ENCODE peak calls at places on chromosomes 4 and X, in eight cellular contexts. K, I, W, E, P, S, D and Q are unnamed samples.

GRCh38 chrX:45633419-45633818 is 432.7 kb upstream of the DIPK2B start:
- DNase-seq in K (no peak), I (no peak), W (no peak), E (no peak), P (no peak), S (no peak), D (no peak), Q (no peak)

GRCh38 chr4:72997409-72997808 is 72.1 kb downstream of the COX18 start:
- DNase-seq in K (no peak), I (no peak), W (no peak), E (no peak), P (no peak), S (no peak), D (no peak), Q (no peak)

GRCh38 chr4:175789632-175790031 is 22.4 kb downstream of the GPM6A start:
- DNase-seq in K (no peak), I (no peak), W (no peak), E (no peak), P (no peak), S (no peak), D (no peak), Q (no peak)

GRCh38 chr4:113397114-113397701 is 347.8 kb downstream of the ANK2 start:
- DNase-seq in K (no peak), I (no peak), W (no peak), E (no peak), P (no peak), S (no peak), D (no peak), Q (no peak)

GRCh38 chr4:87559090-87559837 is 30.1 kb upstream of the SPARCL1 start:
- DNase-seq in K (no peak), I (peak; percentile 49), W (peak; percentile 59), E (peak; percentile 17), P (no peak), S (peak; percentile 12), D (peak; percentile 1), Q (no peak)

GRCh38 chr4:150140774-150141400 is 62.6 kb downstream of the DCLK2 start:
- DNase-seq in K (no peak), I (no peak), W (no peak), E (no peak), P (no peak), S (no peak), D (no peak), Q (no peak)

GRCh38 chrX:1466971-1467561 is 14.4 kb upstream of the ASMTL start:
- DNase-seq in K (no peak), I (no peak), W (no peak), E (peak; percentile 69), P (peak; percentile 5), S (peak; percentile 61), D (peak; percentile 43), Q (no peak)

GRCh38 chr4:3709061-3709845 is 56.9 kb upstream of the ADRA2C start:
- DNase-seq in K (no peak), I (no peak), W (no peak), E (no peak), P (no peak), S (no peak), D (no peak), Q (no peak)

GRCh38 chr4:181757921-181758320 is 485.3 kb upstream of the TENM3 start:
- DNase-seq in K (no peak), I (no peak), W (no peak), E (no peak), P (no peak), S (no peak), D (no peak), Q (no peak)

GRCh38 chr4:57373971-57374370 is 263.8 kb upstream of the IGFBP7 start:
- DNase-seq in K (no peak), I (no peak), W (no peak), E (no peak), P (no peak), S (no peak), D (no peak), Q (no peak)

GRCh38 chrX:10482262-10482661 is 138.1 kb downstream of the MID1 start:
- DNase-seq in K (no peak), I (no peak), W (no peak), E (no peak), P (no peak), S (peak; percentile 21), D (no peak), Q (peak; percentile 28)

GRCh38 chrX:19760841-19761512 is 126.4 kb downstream of the SH3KBP1 start:
- DNase-seq in K (no peak), I (no peak), W (no peak), E (no peak), P (no peak), S (no peak), D (no peak), Q (peak; percentile 15)

GRCh38 chr4:181618896-181619295 is 624.3 kb upstream of the TENM3 start:
- DNase-seq in K (no peak), I (no peak), W (no peak), E (no peak), P (no peak), S (no peak), D (no peak), Q (no peak)

GRCh38 chr4:7027284-7027683 is 15.9 kb upstream of the TADA2B start:
- DNase-seq in K (no peak), I (no peak), W (no peak), E (no peak), P (no peak), S (no peak), D (no peak), Q (no peak)

GRCh38 chrX:72295745-72296144 is 10.0 kb downstream of the CITED1 start:
- DNase-seq in K (no peak), I (no peak), W (no peak), E (no peak), P (no peak), S (no peak), D (no peak), Q (no peak)

GRCh38 chr4:158949094-158949493 is 153.8 kb upstream of the RAPGEF2 start:
- DNase-seq in K (no peak), I (no peak), W (no peak), E (no peak), P (no peak), S (no peak), D (no peak), Q (no peak)

GRCh38 chr4:6758732-6759131 is 23.8 kb upstream of the KIAA0232 start:
- DNase-seq in K (no peak), I (no peak), W (no peak), E (no peak), P (no peak), S (no peak), D (no peak), Q (no peak)

GRCh38 chr4:56619160-56619559 is 61.9 kb downstream of the HOPX start:
- DNase-seq in K (no peak), I (no peak), W (no peak), E (no peak), P (no peak), S (no peak), D (no peak), Q (no peak)

GRCh38 chr4:53929955-53930798 is 134.2 kb downstream of the CHIC2 start:
- DNase-seq in K (peak; percentile 16), I (peak; percentile 49), W (peak; percentile 48), E (peak; percentile 69), P (no peak), S (peak; percentile 67), D (peak; percentile 51), Q (peak; percentile 58)

GRCh38 chrX:13208281-13208935 is 111.4 kb downstream of the ATXN3L start:
- DNase-seq in K (no peak), I (no peak), W (no peak), E (no peak), P (no peak), S (no peak), D (no peak), Q (no peak)

GRCh38 chr4:152515678-152516077 is 20.2 kb downstream of the FBXW7 start:
- DNase-seq in K (no peak), I (no peak), W (no peak), E (no peak), P (no peak), S (no peak), D (no peak), Q (no peak)

GRCh38 chr4:41264212-41264611 is 7.5 kb downstream of the UCHL1 start:
- DNase-seq in K (no peak), I (no peak), W (no peak), E (no peak), P (no peak), S (no peak), D (no peak), Q (no peak)

GRCh38 chrX:96382018-96382417 is 302.6 kb upstream of the DIAPH2 start:
- DNase-seq in K (no peak), I (no peak), W (no peak), E (no peak), P (no peak), S (no peak), D (no peak), Q (no peak)

GRCh38 chr4:166670341-166670740 is 564.0 kb downstream of the SPOCK3 start:
- DNase-seq in K (no peak), I (no peak), W (no peak), E (no peak), P (no peak), S (no peak), D (no peak), Q (no peak)

GRCh38 chr4:14284578-14284977 is 657.1 kb upstream of the BOD1L1 start:
- DNase-seq in K (no peak), I (no peak), W (no peak), E (no peak), P (no peak), S (no peak), D (no peak), Q (no peak)

GRCh38 chr4:149914521-149915115 is 99.0 kb upstream of the IQCM start:
- DNase-seq in K (no peak), I (peak; percentile 24), W (no peak), E (peak; percentile 45), P (no peak), S (peak; percentile 30), D (no peak), Q (peak; percentile 65)